ENCODE peak calls at places on chromosomes 4 and X, in four cellular contexts. P is neuronal stem cell, A is H1, W is mesenchymal stem cell. H is an unnamed sample.

GRCh38 chr4:40728341-40728740 is 21.4 kb upstream of the NSUN7 start:
- DNase-seq in P (no peak), A (no peak), W (no peak), H (no peak)

GRCh38 chr4:171449082-171449481 is 364.1 kb upstream of the GALNTL6 start:
- DNase-seq in P (no peak), A (no peak), W (no peak), H (no peak)

GRCh38 chrX:142095816-142096215 is 109.3 kb downstream of the MAGEC2 start:
- DNase-seq in P (no peak), A (no peak), W (no peak), H (no peak)

GRCh38 chr4:12126476-12126875 is 697.8 kb upstream of the HS3ST1 start:
- DNase-seq in P (no peak), A (no peak), W (no peak), H (no peak)

GRCh38 chr4:111890412-111890811 is 254.8 kb upstream of the FAM241A start:
- DNase-seq in P (no peak), A (no peak), W (no peak), H (no peak)

GRCh38 chr4:8847764-8848163 is 23.9 kb downstream of the HMX1 start:
- DNase-seq in P (no peak), A (peak), W (no peak), H (no peak)

GRCh38 chr4:681736-682451 is 7.1 kb downstream of the SLC49A3 start:
- DNase-seq in P (no peak), A (peak), W (no peak), H (peak)

GRCh38 chr4:106266201-106266600 is 49.8 kb downstream of the TBCK start:
- DNase-seq in P (no peak), A (no peak), W (peak), H (peak)

GRCh38 chr4:170772429-170772828 is 682.7 kb upstream of the AADAT start:
- DNase-seq in P (no peak), A (no peak), W (peak), H (no peak)

GRCh38 chr4:154503598-154503997 is 12.0 kb upstream of the DCHS2 start:
- DNase-seq in P (peak), A (no peak), W (peak), H (no peak)

GRCh38 chrX:110087485-110088356 is 84.8 kb downstream of the TMEM164 start:
- DNase-seq in P (no peak), A (no peak), W (peak), H (peak)

GRCh38 chrX:53441531-53442321 is 7.6 kb upstream of the HSD17B10 start:
- DNase-seq in P (peak), A (peak), W (peak), H (peak)

GRCh38 chr4:7031526-7032449 is 11.4 kb upstream of the TADA2B start:
- DNase-seq in P (no peak), A (no peak), W (peak), H (no peak)

GRCh38 chr4:56791316-56791715 is 30.2 kb downstream of the SPINK2 start:
- DNase-seq in P (no peak), A (no peak), W (no peak), H (no peak)

GRCh38 chr4:56786955-56787354 is 34.5 kb downstream of the SPINK2 start:
- DNase-seq in P (no peak), A (no peak), W (peak), H (no peak)

GRCh38 chr4:56787380-56787779 is 34.1 kb downstream of the SPINK2 start:
- DNase-seq in P (no peak), A (no peak), W (peak), H (no peak)

GRCh38 chr4:56790566-56791175 is 30.8 kb downstream of the SPINK2 start:
- DNase-seq in P (no peak), A (no peak), W (no peak), H (no peak)

GRCh38 chr4:56788081-56788480 is 33.4 kb downstream of the SPINK2 start:
- DNase-seq in P (no peak), A (no peak), W (no peak), H (no peak)
- H3K4ac ChIP-seq in P (no peak), A (no peak), W (no peak), H (no peak)

GRCh38 chr4:14446311-14446710 is 556.0 kb upstream of the CPEB2 start:
- DNase-seq in P (no peak), A (no peak), W (no peak), H (no peak)

GRCh38 chr4:14446904-14447303 is 555.4 kb upstream of the CPEB2 start:
- DNase-seq in P (no peak), A (no peak), W (no peak), H (no peak)

GRCh38 chr4:14445882-14446281 is 556.4 kb upstream of the CPEB2 start:
- DNase-seq in P (no peak), A (no peak), W (no peak), H (no peak)

GRCh38 chr4:14441550-14441949 is 560.7 kb upstream of the CPEB2 start:
- DNase-seq in P (no peak), A (no peak), W (no peak), H (no peak)
- H2BK12ac ChIP-seq in P (no peak), A (no peak), W (no peak), H (no peak)

GRCh38 chr4:39480251-39480650 is 21.4 kb downstream of the LIAS start:
- DNase-seq in P (no peak), A (peak), W (no peak), H (no peak)
- H3K4me3 ChIP-seq in P (no peak), A (no peak), W (no peak), H (no peak)

GRCh38 chr4:5755679-5756078 is 44.7 kb downstream of the EVC start:
- DNase-seq in P (no peak), A (peak), W (no peak), H (no peak)
- H3K4ac ChIP-seq in P (no peak), A (no peak), W (no peak), H (no peak)